ENCODE peak calls at places on chromosomes 7 and 10, in nine cellular contexts. One of them, this sample, is unnamed. For H3K4me1, the result is how much of the 10 kb centered on the place peaks cover.

GRCh38 chr7:39465055-39465929 is 100.9 kb upstream of the YAE1 start:
- DNase-seq in mammary epithelial cell: peak
- DNase-seq in lower lobe of right lung: no peak
- DNase-seq in Peyer's patch: no peak
- DNase-seq in psoas muscle: no peak
- DNase-seq in heart left ventricle: no peak
- DNase-seq in hepatocyte: peak
- DNase-seq in ovary: peak
- DNase-seq in HCT116: peak
- DNase-seq in this sample: peak

GRCh38 chr10:1365540-1366082 is 309.4 kb downstream of the WDR37 start:
- DNase-seq in Peyer's patch: no peak
- DNase-seq in heart left ventricle: no peak
- DNase-seq in mammary epithelial cell: no peak
- DNase-seq in lower lobe of right lung: no peak
- DNase-seq in hepatocyte: no peak
- DNase-seq in psoas muscle: no peak
- DNase-seq in ovary: no peak
- DNase-seq in HCT116: no peak
- DNase-seq in this sample: no peak

GRCh38 chr10:6721964-6722615 is 142.0 kb upstream of the PRKCQ start:
- DNase-seq in heart left ventricle: no peak
- DNase-seq in HCT116: peak
- DNase-seq in ovary: no peak
- DNase-seq in Peyer's patch: no peak
- DNase-seq in hepatocyte: no peak
- DNase-seq in mammary epithelial cell: peak
- DNase-seq in psoas muscle: no peak
- DNase-seq in lower lobe of right lung: no peak
- DNase-seq in this sample: peak

GRCh38 chr10:95909591-95909990 is 1.8 kb downstream of the CC2D2B start:
- DNase-seq in heart left ventricle: no peak
- DNase-seq in hepatocyte: no peak
- DNase-seq in HCT116: no peak
- DNase-seq in mammary epithelial cell: no peak
- DNase-seq in ovary: no peak
- DNase-seq in psoas muscle: no peak
- DNase-seq in lower lobe of right lung: no peak
- DNase-seq in Peyer's patch: no peak
- DNase-seq in this sample: no peak

GRCh38 chr10:118218562-118218961 is 123.6 kb downstream of the FAM204A start:
- DNase-seq in lower lobe of right lung: no peak
- DNase-seq in mammary epithelial cell: no peak
- DNase-seq in HCT116: no peak
- DNase-seq in hepatocyte: no peak
- DNase-seq in psoas muscle: no peak
- DNase-seq in Peyer's patch: no peak
- DNase-seq in heart left ventricle: no peak
- DNase-seq in ovary: no peak
- DNase-seq in this sample: no peak

GRCh38 chr7:144819566-144819965 is 16.3 kb downstream of the TPK1 start:
- DNase-seq in heart left ventricle: no peak
- DNase-seq in psoas muscle: no peak
- DNase-seq in lower lobe of right lung: no peak
- DNase-seq in Peyer's patch: no peak
- DNase-seq in ovary: no peak
- DNase-seq in mammary epithelial cell: no peak
- DNase-seq in hepatocyte: no peak
- DNase-seq in HCT116: no peak
- DNase-seq in this sample: no peak

GRCh38 chr7:97971120-97971989 is 18.6 kb downstream of the OCM2 start:
- DNase-seq in HCT116: no peak
- DNase-seq in psoas muscle: no peak
- DNase-seq in lower lobe of right lung: no peak
- DNase-seq in ovary: no peak
- DNase-seq in hepatocyte: peak
- DNase-seq in heart left ventricle: peak
- DNase-seq in Peyer's patch: peak
- DNase-seq in mammary epithelial cell: peak
- DNase-seq in this sample: peak

GRCh38 chr10:52771534-52772455 is 789 bp downstream of the MBL2 start:
- DNase-seq in lower lobe of right lung: no peak
- DNase-seq in hepatocyte: no peak
- DNase-seq in HCT116: no peak
- DNase-seq in mammary epithelial cell: peak
- DNase-seq in heart left ventricle: no peak
- DNase-seq in ovary: no peak
- DNase-seq in Peyer's patch: no peak
- DNase-seq in psoas muscle: no peak
- DNase-seq in this sample: peak

GRCh38 chr7:41977165-41977651 is 259.8 kb downstream of the GLI3 start:
- DNase-seq in heart left ventricle: no peak
- DNase-seq in Peyer's patch: no peak
- DNase-seq in mammary epithelial cell: peak
- DNase-seq in ovary: no peak
- DNase-seq in HCT116: peak
- DNase-seq in hepatocyte: peak
- DNase-seq in lower lobe of right lung: no peak
- DNase-seq in psoas muscle: no peak
- DNase-seq in this sample: no peak

GRCh38 chr10:114384181-114384580 is 20.1 kb downstream of the AFAP1L2 start:
- DNase-seq in mammary epithelial cell: no peak
- DNase-seq in Peyer's patch: no peak
- DNase-seq in ovary: no peak
- DNase-seq in psoas muscle: no peak
- DNase-seq in HCT116: no peak
- DNase-seq in heart left ventricle: no peak
- DNase-seq in lower lobe of right lung: no peak
- DNase-seq in hepatocyte: no peak
- DNase-seq in this sample: no peak
- H3K27ac ChIP-seq in mammary epithelial cell: no peak
- H3K27ac ChIP-seq in Peyer's patch: no peak
- H3K27ac ChIP-seq in ovary: no peak
- H3K27ac ChIP-seq in psoas muscle: no peak
- H3K27ac ChIP-seq in HCT116: no peak
- H3K27ac ChIP-seq in heart left ventricle: no peak
- H3K27ac ChIP-seq in lower lobe of right lung: no peak
- H3K27ac ChIP-seq in hepatocyte: no peak
- H3K27ac ChIP-seq in this sample: no peak

GRCh38 chr7:29613100-29613499 is 49.5 kb downstream of the PRR15 start:
- DNase-seq in psoas muscle: no peak
- DNase-seq in lower lobe of right lung: no peak
- DNase-seq in mammary epithelial cell: no peak
- DNase-seq in hepatocyte: no peak
- DNase-seq in HCT116: no peak
- DNase-seq in Peyer's patch: no peak
- DNase-seq in ovary: no peak
- DNase-seq in heart left ventricle: no peak
- DNase-seq in this sample: no peak

GRCh38 chr7:29614229-29614628 is 50.6 kb downstream of the PRR15 start:
- DNase-seq in Peyer's patch: no peak
- DNase-seq in HCT116: no peak
- DNase-seq in heart left ventricle: no peak
- DNase-seq in lower lobe of right lung: no peak
- DNase-seq in hepatocyte: no peak
- DNase-seq in ovary: no peak
- DNase-seq in mammary epithelial cell: no peak
- DNase-seq in psoas muscle: no peak
- DNase-seq in this sample: no peak

GRCh38 chr7:29610031-29610490 is 46.4 kb downstream of the PRR15 start:
- DNase-seq in Peyer's patch: no peak
- DNase-seq in psoas muscle: no peak
- DNase-seq in heart left ventricle: no peak
- DNase-seq in hepatocyte: no peak
- DNase-seq in mammary epithelial cell: no peak
- DNase-seq in HCT116: no peak
- DNase-seq in ovary: no peak
- DNase-seq in lower lobe of right lung: no peak
- DNase-seq in this sample: no peak

GRCh38 chr7:29612596-29612995 is 49.0 kb downstream of the PRR15 start:
- DNase-seq in psoas muscle: no peak
- DNase-seq in HCT116: no peak
- DNase-seq in lower lobe of right lung: no peak
- DNase-seq in mammary epithelial cell: no peak
- DNase-seq in Peyer's patch: no peak
- DNase-seq in hepatocyte: no peak
- DNase-seq in ovary: no peak
- DNase-seq in heart left ventricle: no peak
- DNase-seq in this sample: no peak

GRCh38 chr7:29611941-29612527 is 48.4 kb downstream of the PRR15 start:
- DNase-seq in ovary: no peak
- DNase-seq in Peyer's patch: no peak
- DNase-seq in heart left ventricle: no peak
- DNase-seq in lower lobe of right lung: no peak
- DNase-seq in psoas muscle: no peak
- DNase-seq in hepatocyte: no peak
- DNase-seq in mammary epithelial cell: no peak
- DNase-seq in HCT116: no peak
- DNase-seq in this sample: no peak
- H3K4me1 ChIP-seq in ovary: under half
- H3K4me1 ChIP-seq in Peyer's patch: under half
- H3K4me1 ChIP-seq in heart left ventricle: under half
- H3K4me1 ChIP-seq in lower lobe of right lung: under half
- H3K4me1 ChIP-seq in psoas muscle: under half
- H3K4me1 ChIP-seq in hepatocyte: under half
- H3K4me1 ChIP-seq in mammary epithelial cell: under half
- H3K4me1 ChIP-seq in HCT116: under half
- H3K4me1 ChIP-seq in this sample: under half

DNA sequence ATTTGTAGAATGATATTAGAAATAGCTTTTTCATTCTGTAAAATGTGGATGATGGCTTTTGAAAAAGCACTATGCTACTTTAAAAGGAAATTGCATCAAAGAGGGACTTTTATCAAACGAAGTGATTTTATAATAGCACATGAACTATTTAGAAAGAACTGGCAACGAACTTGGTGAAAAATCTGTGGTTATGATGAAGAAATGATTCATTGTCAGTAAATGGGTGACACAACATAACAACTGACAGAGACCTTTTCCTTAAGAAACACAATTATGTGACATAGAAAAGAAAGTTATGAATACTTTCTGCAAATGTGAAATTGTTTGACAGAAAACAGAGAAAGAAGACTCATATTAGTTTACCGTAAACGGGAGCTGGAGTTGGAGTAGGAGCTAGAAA is 60.7 kb upstream of the LAMB4 start:
- DNase-seq in psoas muscle: no peak
- DNase-seq in HCT116: no peak
- DNase-seq in hepatocyte: no peak
- DNase-seq in Peyer's patch: no peak
- DNase-seq in ovary: no peak
- DNase-seq in lower lobe of right lung: no peak
- DNase-seq in mammary epithelial cell: no peak
- DNase-seq in heart left ventricle: no peak
- DNase-seq in this sample: no peak
- TF ChIP-seq CTCF in psoas muscle: no peak
- TF ChIP-seq CTCF in HCT116: no peak
- TF ChIP-seq CTCF in hepatocyte: no peak
- TF ChIP-seq CTCF in Peyer's patch: no peak
- TF ChIP-seq CTCF in ovary: no peak
- TF ChIP-seq CTCF in lower lobe of right lung: no peak
- TF ChIP-seq CTCF in mammary epithelial cell: no peak
- TF ChIP-seq CTCF in heart left ventricle: no peak
- TF ChIP-seq CTCF in this sample: no peak

DNA sequence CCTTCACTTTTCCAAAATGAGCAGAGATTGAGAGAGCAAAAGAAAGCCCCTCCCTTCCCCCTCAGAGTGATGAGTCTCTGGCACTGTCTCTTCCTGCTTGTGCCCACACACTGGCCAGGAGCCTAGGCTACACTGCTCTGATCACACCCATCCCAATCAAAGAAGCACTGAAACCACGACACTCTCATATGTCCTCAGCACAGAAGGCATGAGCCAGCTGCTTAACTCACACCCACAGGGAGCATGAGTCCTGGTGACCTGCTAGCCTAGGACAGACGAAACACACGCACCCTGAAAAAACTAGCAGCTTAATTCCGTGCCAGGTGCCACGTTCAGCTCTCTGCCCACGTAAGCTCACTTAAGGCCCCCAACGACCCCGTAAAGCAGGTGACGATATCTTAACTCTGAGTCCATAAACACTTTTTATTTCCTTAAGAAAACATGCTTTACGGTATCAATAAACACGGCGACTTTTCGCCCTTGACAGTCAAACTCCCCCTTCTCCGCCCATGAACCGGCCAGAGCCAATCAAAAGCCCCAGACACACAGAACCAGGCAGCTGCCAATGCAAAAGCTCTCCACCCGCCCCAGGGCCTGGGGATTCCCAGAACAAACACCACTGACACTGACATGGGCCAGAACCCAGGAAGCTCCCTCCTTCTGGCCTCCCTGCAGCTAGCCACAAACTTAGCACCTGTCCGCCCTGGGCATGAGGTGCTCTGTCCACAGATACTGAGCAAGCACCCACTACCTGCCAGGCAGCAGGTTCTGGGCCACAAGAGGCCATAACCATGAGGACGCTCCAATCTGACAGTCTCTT is 69.0 kb downstream of the TNRC18 start:
- DNase-seq in HCT116: no peak
- DNase-seq in hepatocyte: peak
- DNase-seq in Peyer's patch: peak
- DNase-seq in heart left ventricle: peak
- DNase-seq in lower lobe of right lung: no peak
- DNase-seq in ovary: peak
- DNase-seq in psoas muscle: peak
- DNase-seq in mammary epithelial cell: peak
- DNase-seq in this sample: no peak
- H3K27ac ChIP-seq in HCT116: no peak
- H3K27ac ChIP-seq in hepatocyte: peak
- H3K27ac ChIP-seq in Peyer's patch: no peak
- H3K27ac ChIP-seq in heart left ventricle: peak
- H3K27ac ChIP-seq in lower lobe of right lung: no peak
- H3K27ac ChIP-seq in ovary: no peak
- H3K27ac ChIP-seq in psoas muscle: peak
- H3K27ac ChIP-seq in mammary epithelial cell: peak
- H3K27ac ChIP-seq in this sample: no peak

DNA sequence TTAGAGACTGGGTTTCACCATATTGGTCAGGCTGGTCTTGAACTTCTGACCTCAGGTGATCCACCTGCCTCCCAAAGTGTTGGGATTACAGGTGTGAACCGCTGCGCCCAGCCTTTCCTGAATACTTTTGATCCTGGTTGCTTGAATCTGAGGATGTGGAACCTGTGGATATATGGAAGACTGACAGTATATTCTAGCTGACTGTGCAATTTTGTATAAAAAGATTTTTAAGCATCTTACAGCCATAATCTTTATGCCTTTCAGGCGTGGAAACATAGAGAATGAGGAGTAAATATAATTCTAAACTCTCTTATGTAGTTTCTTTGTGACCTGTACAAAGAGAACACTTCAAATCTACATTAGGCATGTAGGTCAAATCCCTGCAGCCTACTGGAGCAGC is 16.2 kb downstream of the TSPAN14 start:
- DNase-seq in HCT116: no peak
- DNase-seq in heart left ventricle: no peak
- DNase-seq in lower lobe of right lung: no peak
- DNase-seq in hepatocyte: no peak
- DNase-seq in psoas muscle: no peak
- DNase-seq in mammary epithelial cell: no peak
- DNase-seq in Peyer's patch: no peak
- DNase-seq in ovary: no peak
- DNase-seq in this sample: no peak
- H3K4me1 ChIP-seq in HCT116: half or more
- H3K4me1 ChIP-seq in heart left ventricle: half or more
- H3K4me1 ChIP-seq in lower lobe of right lung: half or more
- H3K4me1 ChIP-seq in hepatocyte: half or more
- H3K4me1 ChIP-seq in psoas muscle: under half
- H3K4me1 ChIP-seq in mammary epithelial cell: half or more
- H3K4me1 ChIP-seq in Peyer's patch: under half
- H3K4me1 ChIP-seq in ovary: half or more
- H3K4me1 ChIP-seq in this sample: half or more

GRCh38 chr7:91050677-91051076 is 213.6 kb upstream of the FZD1 start:
- DNase-seq in HCT116: no peak
- DNase-seq in ovary: no peak
- DNase-seq in Peyer's patch: no peak
- DNase-seq in psoas muscle: no peak
- DNase-seq in lower lobe of right lung: no peak
- DNase-seq in hepatocyte: no peak
- DNase-seq in mammary epithelial cell: no peak
- DNase-seq in heart left ventricle: no peak
- DNase-seq in this sample: no peak
- TF ChIP-seq CTCF in HCT116: no peak
- TF ChIP-seq CTCF in ovary: no peak
- TF ChIP-seq CTCF in Peyer's patch: no peak
- TF ChIP-seq CTCF in psoas muscle: no peak
- TF ChIP-seq CTCF in lower lobe of right lung: no peak
- TF ChIP-seq CTCF in hepatocyte: no peak
- TF ChIP-seq CTCF in mammary epithelial cell: no peak
- TF ChIP-seq CTCF in heart left ventricle: no peak
- TF ChIP-seq CTCF in this sample: no peak

This sample was measured in foreskin keratinocyte.